ENCODE peak calls at places on chromosomes 11 and 22, in nine cellular contexts. O, I, S, C, W, T, N, K and E are unnamed samples.

GRCh38 chr11:128559496-128560103 is 27.8 kb downstream of the ETS1 start:
- DNase-seq in O (no peak), I (no peak), S (no peak), C (no peak), W (no peak), T (no peak), N (no peak), K (no peak), E (no peak)

GRCh38 chr11:46305295-46305694 is 27.8 kb downstream of the CREB3L1 start:
- DNase-seq in O (no peak), I (no peak), S (no peak), C (no peak), W (no peak), T (no peak), N (no peak), K (no peak), E (no peak)

GRCh38 chr11:128569291-128569690 is 18.1 kb downstream of the ETS1 start:
- DNase-seq in O (no peak), I (no peak), S (no peak), C (no peak), W (no peak), T (no peak), N (no peak), K (no peak), E (no peak)

GRCh38 chr11:112756166-112756565 is 205.1 kb upstream of the NCAM1 start:
- DNase-seq in O (no peak), I (no peak), S (no peak), C (no peak), W (no peak), T (no peak), N (no peak), K (no peak), E (no peak)

GRCh38 chr22:24201681-24202590 is 20.6 kb downstream of the SUSD2 start:
- DNase-seq in O (no peak), I (no peak), S (no peak), C (no peak), W (no peak), T (no peak), N (no peak), K (no peak), E (no peak)

GRCh38 chr11:100546714-100547113 is 140.4 kb upstream of the ARHGAP42 start:
- DNase-seq in O (no peak), I (peak; percentile 73), S (no peak), C (no peak), W (no peak), T (no peak), N (no peak), K (peak; percentile 8), E (no peak)

GRCh38 chr22:23401111-23401909 is 178.8 kb downstream of the IGLL1 start:
- DNase-seq in O (no peak), I (peak; percentile 47), S (peak; percentile 53), C (no peak), W (no peak), T (no peak), N (no peak), K (no peak), E (no peak)

GRCh38 chr11:75668508-75669297 is at the start of gene MAP6:
- DNase-seq in O (no peak), I (peak; percentile 72), S (no peak), C (no peak), W (no peak), T (peak; percentile 85), N (peak; percentile 18), K (peak; percentile 24), E (peak; percentile 75)

GRCh38 chr11:64934765-64935633 is 694 bp downstream of the GPHA2 start:
- DNase-seq in O (no peak), I (peak; percentile 50), S (no peak), C (no peak), W (no peak), T (no peak), N (no peak), K (no peak), E (no peak)
- TF ChIP-seq CTCF in O (no peak), I (peak; percentile 11), S (no peak), C (no peak), W (no peak), T (no peak), N (no peak), K (no peak), E (no peak)

GRCh38 chr22:41285820-41286638 is at the start of gene RANGAP1:
- DNase-seq in O (peak; percentile 82), I (peak; percentile 99), S (peak; percentile 96), C (peak; percentile 98), W (peak; percentile 99), T (peak; percentile 100), N (peak; percentile 98), K (peak; percentile 99), E (peak; percentile 99)

GRCh38 chr22:41285441-41285819 is 557 bp downstream of the RANGAP1 start:
- DNase-seq in O (peak; percentile 33), I (peak; percentile 92), S (no peak), C (peak; percentile 20), W (no peak), T (peak; percentile 69), N (peak; percentile 95), K (peak; percentile 27), E (peak; percentile 75)

GRCh38 chr22:41284465-41284864 is 1.5 kb downstream of the RANGAP1 start:
- DNase-seq in O (no peak), I (no peak), S (no peak), C (no peak), W (peak; percentile 58), T (no peak), N (no peak), K (no peak), E (no peak)

GRCh38 chr22:41280065-41280464 is 5.9 kb downstream of the RANGAP1 start:
- DNase-seq in O (no peak), I (no peak), S (peak; percentile 84), C (peak; percentile 91), W (no peak), T (no peak), N (no peak), K (no peak), E (no peak)

GRCh38 chr22:41280854-41281253 is 5.1 kb downstream of the RANGAP1 start:
- DNase-seq in O (no peak), I (no peak), S (no peak), C (no peak), W (no peak), T (no peak), N (no peak), K (no peak), E (no peak)
- H3K36me3 ChIP-seq in O (peaks cover 28% of the 10 kb centered on the region), I (no peaks in the 10 kb centered on the region), S (no peaks in the 10 kb centered on the region), C (no peaks in the 10 kb centered on the region), W (peaks cover 8% of the 10 kb centered on the region), T (peaks cover 11% of the 10 kb centered on the region), N (no peaks in the 10 kb centered on the region), K (peaks cover 9% of the 10 kb centered on the region), E (peaks cover 4% of the 10 kb centered on the region)

DNA sequence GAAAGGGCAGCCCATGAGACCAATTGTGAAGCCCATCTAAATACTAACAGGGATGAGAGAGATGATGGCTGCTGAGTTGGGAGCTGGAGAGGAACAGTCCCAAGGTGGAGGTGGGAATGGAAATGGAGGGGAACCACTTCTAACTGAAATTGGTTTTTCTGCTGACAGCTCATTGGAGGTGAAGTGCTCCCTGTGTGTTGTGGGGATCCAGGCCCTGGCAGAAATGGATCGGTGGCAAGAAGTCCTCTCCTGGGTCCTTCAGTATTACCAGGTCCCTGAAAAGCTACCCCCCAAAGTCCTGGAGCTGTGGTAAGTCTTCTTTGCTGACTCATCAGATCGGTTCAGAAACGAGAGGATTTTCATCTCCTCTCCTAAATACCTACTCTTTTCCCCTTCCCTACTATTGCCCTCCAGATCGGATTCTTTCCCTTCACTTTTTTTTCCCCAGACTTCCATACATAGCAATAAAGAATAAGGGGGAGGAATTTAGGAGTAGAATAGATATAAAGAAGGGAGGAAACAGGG is 2.0 kb downstream of the PEX26 start:
- DNase-seq in O (no peak), I (no peak), S (no peak), C (no peak), W (no peak), T (no peak), N (no peak), K (no peak), E (no peak)
- H3K4me3 ChIP-seq in O (no peak overlapping the region), I (no peak overlapping the region), S (no peak overlapping the region), C (no peak overlapping the region), W (no peak overlapping the region), T (no peak overlapping the region), N (no peak overlapping the region), K (no peak overlapping the region), E (no peak overlapping the region)

GRCh38 chr22:33474587-33474986 is 416.4 kb upstream of the SYN3 start:
- DNase-seq in O (no peak), I (no peak), S (no peak), C (no peak), W (no peak), T (no peak), N (no peak), K (no peak), E (no peak)
- TF ChIP-seq CTCF in O (no peak), I (no peak), S (no peak), C (no peak), W (no peak), T (no peak), N (no peak), K (no peak), E (no peak)

GRCh38 chr11:61352038-61352437 is 9.6 kb downstream of the CYB561A3 start:
- DNase-seq in O (no peak), I (no peak), S (no peak), C (no peak), W (peak; percentile 68), T (no peak), N (peak; percentile 63), K (no peak), E (no peak)
- H3K36me3 ChIP-seq in O (peaks cover 19% of the 10 kb centered on the region), I (no peaks in the 10 kb centered on the region), S (no peaks in the 10 kb centered on the region), C (no peaks in the 10 kb centered on the region), W (peaks cover 4% of the 10 kb centered on the region), T (no peaks in the 10 kb centered on the region), N (no peaks in the 10 kb centered on the region), K (peaks cover 13% of the 10 kb centered on the region), E (no peaks in the 10 kb centered on the region)

DNA sequence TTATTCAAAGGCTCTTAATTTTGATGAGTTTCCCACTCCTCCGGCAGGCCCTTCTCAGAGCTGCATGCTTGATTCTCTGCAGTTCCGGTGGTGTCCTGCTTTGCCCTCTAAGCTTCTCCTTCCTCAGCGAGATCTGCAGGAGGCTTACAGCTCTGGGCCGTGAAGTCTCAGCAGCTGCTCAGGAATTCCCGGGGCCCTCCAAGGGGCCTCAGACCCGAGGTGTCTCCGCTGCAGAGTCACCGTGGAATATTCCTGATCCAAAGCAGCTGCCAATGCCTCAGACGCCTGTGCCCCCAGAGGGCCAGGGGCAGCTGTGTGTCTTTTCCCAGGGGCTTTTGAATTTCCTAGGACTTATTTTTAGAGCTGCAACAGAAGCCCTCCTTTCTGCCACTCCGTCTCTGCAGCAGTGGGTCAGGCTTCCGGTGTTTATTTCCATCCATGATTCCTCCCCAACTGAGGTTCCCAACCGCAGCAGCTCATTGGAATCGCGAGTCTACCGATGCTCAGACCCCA is 37.2 kb downstream of the RPS6KA4 start:
- DNase-seq in O (no peak), I (peak; percentile 55), S (no peak), C (no peak), W (no peak), T (peak; percentile 54), N (no peak), K (no peak), E (no peak)
- H3K4me3 ChIP-seq in O (peak overlapping the region; percentile 26), I (no peak overlapping the region), S (no peak overlapping the region), C (no peak overlapping the region), W (no peak overlapping the region), T (peak overlapping the region; percentile 6), N (no peak overlapping the region), K (no peak overlapping the region), E (no peak overlapping the region)